ENCODE peak calls at places on chromosomes 13 and 19, in six cellular contexts. One of them, this sample, is unnamed.

GRCh38 chr19:33208371-33208770 is 14.2 kb downstream of the LRP3 start:
- DNase-seq in caudate nucleus: no peak
- DNase-seq in AG09309: no peak
- DNase-seq in LoVo: no peak
- DNase-seq in stimulated activated CD8-positive, alpha-beta memory T cell treated with anti-CD3 and anti-CD28 coated beads, Interleukin-2, amount 100 ng/mL, for 48 hours: no peak
- DNase-seq in stimulated activated CD4-positive, alpha-beta T cell treated with anti-CD3 and anti-CD28 coated beads, Interleukin-4, amount 100 ng/mL, for 48 hours: no peak
- DNase-seq in this sample: no peak

GRCh38 chr19:55638864-55639359 is 1.9 kb upstream of the ZNF580 start:
- DNase-seq in LoVo: peak
- DNase-seq in stimulated activated CD4-positive, alpha-beta T cell treated with anti-CD3 and anti-CD28 coated beads, Interleukin-4, amount 100 ng/mL, for 48 hours: peak
- DNase-seq in AG09309: no peak
- DNase-seq in caudate nucleus: no peak
- DNase-seq in stimulated activated CD8-positive, alpha-beta memory T cell treated with anti-CD3 and anti-CD28 coated beads, Interleukin-2, amount 100 ng/mL, for 48 hours: peak
- DNase-seq in this sample: peak

GRCh38 chr19:47514151-47514868 is 553 bp downstream of the NAPA start:
- DNase-seq in stimulated activated CD4-positive, alpha-beta T cell treated with anti-CD3 and anti-CD28 coated beads, Interleukin-4, amount 100 ng/mL, for 48 hours: no peak
- DNase-seq in AG09309: no peak
- DNase-seq in caudate nucleus: no peak
- DNase-seq in LoVo: no peak
- DNase-seq in stimulated activated CD8-positive, alpha-beta memory T cell treated with anti-CD3 and anti-CD28 coated beads, Interleukin-2, amount 100 ng/mL, for 48 hours: no peak
- DNase-seq in this sample: no peak

GRCh38 chr13:99162962-99163361 is 37.7 kb upstream of the UBAC2 start:
- DNase-seq in caudate nucleus: no peak
- DNase-seq in LoVo: no peak
- DNase-seq in stimulated activated CD4-positive, alpha-beta T cell treated with anti-CD3 and anti-CD28 coated beads, Interleukin-4, amount 100 ng/mL, for 48 hours: no peak
- DNase-seq in stimulated activated CD8-positive, alpha-beta memory T cell treated with anti-CD3 and anti-CD28 coated beads, Interleukin-2, amount 100 ng/mL, for 48 hours: no peak
- DNase-seq in AG09309: no peak
- DNase-seq in this sample: no peak

GRCh38 chr19:48122421-48122820 is 11.8 kb upstream of the PLA2G4C start:
- DNase-seq in LoVo: no peak
- DNase-seq in caudate nucleus: no peak
- DNase-seq in stimulated activated CD4-positive, alpha-beta T cell treated with anti-CD3 and anti-CD28 coated beads, Interleukin-4, amount 100 ng/mL, for 48 hours: no peak
- DNase-seq in AG09309: no peak
- DNase-seq in stimulated activated CD8-positive, alpha-beta memory T cell treated with anti-CD3 and anti-CD28 coated beads, Interleukin-2, amount 100 ng/mL, for 48 hours: no peak
- DNase-seq in this sample: no peak

GRCh38 chr19:14349426-14349825 is 31.8 kb upstream of the ADGRE5 start:
- DNase-seq in LoVo: no peak
- DNase-seq in AG09309: no peak
- DNase-seq in stimulated activated CD4-positive, alpha-beta T cell treated with anti-CD3 and anti-CD28 coated beads, Interleukin-4, amount 100 ng/mL, for 48 hours: no peak
- DNase-seq in stimulated activated CD8-positive, alpha-beta memory T cell treated with anti-CD3 and anti-CD28 coated beads, Interleukin-2, amount 100 ng/mL, for 48 hours: no peak
- DNase-seq in caudate nucleus: no peak
- DNase-seq in this sample: no peak

GRCh38 chr19:49355890-49356289 is 6.3 kb downstream of the TEAD2 start:
- DNase-seq in stimulated activated CD8-positive, alpha-beta memory T cell treated with anti-CD3 and anti-CD28 coated beads, Interleukin-2, amount 100 ng/mL, for 48 hours: no peak
- DNase-seq in LoVo: no peak
- DNase-seq in AG09309: no peak
- DNase-seq in stimulated activated CD4-positive, alpha-beta T cell treated with anti-CD3 and anti-CD28 coated beads, Interleukin-4, amount 100 ng/mL, for 48 hours: no peak
- DNase-seq in caudate nucleus: no peak
- DNase-seq in this sample: no peak

GRCh38 chr13:51590231-51590630 is 6.0 kb downstream of the WDFY2 start:
- DNase-seq in caudate nucleus: no peak
- DNase-seq in stimulated activated CD8-positive, alpha-beta memory T cell treated with anti-CD3 and anti-CD28 coated beads, Interleukin-2, amount 100 ng/mL, for 48 hours: no peak
- DNase-seq in AG09309: no peak
- DNase-seq in LoVo: no peak
- DNase-seq in stimulated activated CD4-positive, alpha-beta T cell treated with anti-CD3 and anti-CD28 coated beads, Interleukin-4, amount 100 ng/mL, for 48 hours: no peak
- DNase-seq in this sample: no peak

GRCh38 chr13:24626449-24626848 is 53.8 kb upstream of the ATP12A start:
- DNase-seq in LoVo: no peak
- DNase-seq in stimulated activated CD4-positive, alpha-beta T cell treated with anti-CD3 and anti-CD28 coated beads, Interleukin-4, amount 100 ng/mL, for 48 hours: no peak
- DNase-seq in caudate nucleus: no peak
- DNase-seq in stimulated activated CD8-positive, alpha-beta memory T cell treated with anti-CD3 and anti-CD28 coated beads, Interleukin-2, amount 100 ng/mL, for 48 hours: no peak
- DNase-seq in AG09309: no peak
- DNase-seq in this sample: no peak

GRCh38 chr13:106234656-106235055 is 300.8 kb downstream of the EFNB2 start:
- DNase-seq in stimulated activated CD4-positive, alpha-beta T cell treated with anti-CD3 and anti-CD28 coated beads, Interleukin-4, amount 100 ng/mL, for 48 hours: no peak
- DNase-seq in stimulated activated CD8-positive, alpha-beta memory T cell treated with anti-CD3 and anti-CD28 coated beads, Interleukin-2, amount 100 ng/mL, for 48 hours: no peak
- DNase-seq in caudate nucleus: no peak
- DNase-seq in LoVo: no peak
- DNase-seq in AG09309: no peak
- DNase-seq in this sample: no peak